ENCODE peak calls at places on chromosomes 12 and 14, in four cellular contexts. T is neuronal stem cell, Z is H1, W is mesenchymal stem cell. C is an unnamed sample.

GRCh38 chr12:3680919-3681594 is 71.9 kb downstream of the CRACR2A start:
- DNase-seq in T (no peak), Z (no peak), W (no peak), C (peak)

GRCh38 chr12:26149963-26150362 is 25.1 kb upstream of the BHLHE41 start:
- DNase-seq in T (no peak), Z (no peak), W (no peak), C (no peak)

GRCh38 chr12:75913502-75914110 is 118.0 kb downstream of the PHLDA1 start:
- DNase-seq in T (no peak), Z (no peak), W (no peak), C (no peak)

GRCh38 chr12:116133149-116133548 is 144.3 kb downstream of the MED13L start:
- DNase-seq in T (no peak), Z (no peak), W (peak), C (peak)

GRCh38 chr14:73188501-73188903 is 48.8 kb upstream of the PAPLN start:
- DNase-seq in T (no peak), Z (no peak), W (peak), C (peak)

GRCh38 chr12:13661005-13661887 is 320.2 kb downstream of the GRIN2B start:
- DNase-seq in T (peak), Z (peak), W (peak), C (peak)

GRCh38 chr12:26632746-26633145 is 200.2 kb downstream of the ITPR2 start:
- DNase-seq in T (no peak), Z (no peak), W (no peak), C (no peak)

GRCh38 chr12:116024769-116025168 is 252.7 kb downstream of the MED13L start:
- DNase-seq in T (no peak), Z (no peak), W (no peak), C (no peak)

GRCh38 chr12:15629108-15629507 is 160.1 kb downstream of the EPS8 start:
- DNase-seq in T (peak), Z (no peak), W (peak), C (peak)

GRCh38 chr12:1373887-1374286 is 220.5 kb downstream of the FBXL14 start:
- DNase-seq in T (no peak), Z (no peak), W (no peak), C (no peak)

GRCh38 chr12:108618079-108618952 is 15.4 kb downstream of the SELPLG start:
- DNase-seq in T (peak), Z (peak), W (peak), C (peak)

GRCh38 chr12:65728913-65729793 is 95.1 kb upstream of the HMGA2 start:
- DNase-seq in T (peak), Z (no peak), W (peak), C (no peak)

GRCh38 chr12:120847392-120848157 is 56.6 kb downstream of the SPPL3 start:
- DNase-seq in T (no peak), Z (no peak), W (no peak), C (peak)

GRCh38 chr14:68774771-68775613 is 17.9 kb downstream of the ZFP36L1 start:
- DNase-seq in T (no peak), Z (no peak), W (peak), C (peak)

GRCh38 chr12:25257590-25258324 is 7.0 kb upstream of the KRAS start:
- DNase-seq in T (no peak), Z (no peak), W (no peak), C (no peak)

GRCh38 chr12:112599871-112600270 is 181.1 kb downstream of the PTPN11 start:
- DNase-seq in T (no peak), Z (no peak), W (no peak), C (peak)

GRCh38 chr12:27434673-27435565 is 11.6 kb upstream of the SMCO2 start:
- DNase-seq in T (no peak), Z (no peak), W (no peak), C (peak)

GRCh38 chr14:53190938-53191337 is 37.8 kb upstream of the DDHD1 start:
- DNase-seq in T (no peak), Z (no peak), W (no peak), C (no peak)

GRCh38 chr12:127355061-127355820 is 911.7 kb upstream of the TMEM132C start:
- DNase-seq in T (no peak), Z (no peak), W (no peak), C (peak)

GRCh38 chr12:49809369-49810158 is 18.6 kb downstream of the NCKAP5L start:
- DNase-seq in T (peak), Z (no peak), W (peak), C (no peak)

GRCh38 chr12:42440608-42441007 is 114.6 kb downstream of the PPHLN1 start:
- DNase-seq in T (no peak), Z (no peak), W (no peak), C (no peak)

GRCh38 chr12:126163984-126164383 is 1098.7 kb downstream of the AACS start:
- DNase-seq in T (no peak), Z (no peak), W (no peak), C (no peak)

GRCh38 chr14:72845675-72846074 is 48.2 kb downstream of the DPF3 start:
- DNase-seq in T (no peak), Z (no peak), W (no peak), C (no peak)

GRCh38 chr12:19739195-19739776 is 300.0 kb downstream of the AEBP2 start:
- DNase-seq in T (peak), Z (no peak), W (peak), C (peak)

GRCh38 chr14:75981426-75981825 is 369 bp downstream of the TGFB3 start:
- DNase-seq in T (peak), Z (no peak), W (no peak), C (no peak)

GRCh38 chr12:88958961-88959360 is 378.7 kb upstream of the KITLG start:
- DNase-seq in T (no peak), Z (no peak), W (no peak), C (no peak)

GRCh38 chr12:45989857-45990467 is 412 bp downstream of the SCAF11 start:
- DNase-seq in T (peak), Z (no peak), W (peak), C (peak)

GRCh38 chr12:99111600-99111999 is 466.5 kb downstream of the APAF1 start:
- DNase-seq in T (no peak), Z (no peak), W (no peak), C (no peak)

GRCh38 chr12:47612953-47613352 is 92.9 kb downstream of the RPAP3 start:
- DNase-seq in T (no peak), Z (no peak), W (no peak), C (no peak)

GRCh38 chr12:54300732-54301427 is at the start of gene NFE2:
- DNase-seq in T (peak), Z (peak), W (peak), C (peak)
- H3K4me3 ChIP-seq in T (no peak), Z (peak), W (peak), C (peak)

GRCh38 chr14:64654072-64654899 is 49.9 kb upstream of the PLEKHG3 start:
- DNase-seq in T (no peak), Z (no peak), W (peak), C (peak)

GRCh38 chr14:64646103-64646502 is 58.1 kb upstream of the PLEKHG3 start:
- DNase-seq in T (no peak), Z (no peak), W (peak), C (no peak)

GRCh38 chr14:64645220-64645891 is 58.9 kb upstream of the PLEKHG3 start:
- DNase-seq in T (peak), Z (peak), W (peak), C (peak)

GRCh38 chr14:64644629-64645028 is 59.6 kb upstream of the PLEKHG3 start:
- DNase-seq in T (no peak), Z (no peak), W (no peak), C (peak)

GRCh38 chr14:64649383-64649998 is 54.7 kb upstream of the PLEKHG3 start:
- DNase-seq in T (no peak), Z (no peak), W (peak), C (no peak)
- H2BK12ac ChIP-seq in T (no peak), Z (peak), W (peak), C (peak)

GRCh38 chr12:32098112-32098511 is 8.5 kb upstream of the BICD1 start:
- DNase-seq in T (no peak), Z (no peak), W (no peak), C (no peak)
- H2BK120ac ChIP-seq in T (no peak), Z (no peak), W (no peak), C (no peak)

DNA sequence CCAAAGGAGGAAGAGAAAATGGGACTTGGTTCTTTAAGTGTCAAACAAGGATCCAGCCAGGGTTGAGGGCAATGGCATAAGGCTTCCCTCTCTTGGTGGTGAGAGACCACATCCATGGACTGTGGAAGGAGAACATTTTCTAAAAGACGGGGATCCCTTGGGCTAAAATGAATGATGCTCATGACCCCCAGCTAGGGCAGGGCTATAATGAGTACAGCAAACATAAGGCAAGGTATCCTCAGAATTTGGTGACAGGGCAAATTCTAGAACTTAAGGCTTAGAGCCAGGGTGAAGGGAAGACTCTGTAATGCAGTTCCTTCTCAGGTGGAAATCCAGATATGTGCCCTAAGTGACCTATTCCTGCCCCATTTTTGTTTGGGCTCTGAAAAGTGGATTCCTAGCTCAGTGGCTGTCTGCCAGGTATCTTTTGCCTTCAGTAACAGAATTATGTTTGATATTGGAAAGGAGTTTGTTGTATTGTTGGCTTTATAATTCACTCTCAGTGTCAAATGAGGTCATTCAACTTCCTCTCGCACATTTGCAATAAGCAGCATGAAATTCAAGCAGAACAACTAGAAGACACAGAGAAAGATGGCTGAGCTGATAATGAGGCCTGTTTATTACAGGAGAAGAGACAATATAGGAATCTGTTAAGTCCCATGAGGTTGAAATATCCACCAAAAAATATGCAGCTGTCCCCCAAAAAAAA is 76.8 kb downstream of the DAD1 start:
- DNase-seq in T (no peak), Z (no peak), W (no peak), C (no peak)
- H3K4me3 ChIP-seq in T (no peak), Z (no peak), W (no peak), C (no peak)

GRCh38 chr12:132391326-132392041 is 62.1 kb upstream of the GALNT9 start:
- DNase-seq in T (no peak), Z (no peak), W (no peak), C (no peak)
- H2BK12ac ChIP-seq in T (no peak), Z (no peak), W (no peak), C (no peak)

GRCh38 chr12:107435072-107435471 is 250.5 kb upstream of the PWP1 start:
- DNase-seq in T (no peak), Z (no peak), W (no peak), C (no peak)

GRCh38 chr12:107436836-107437235 is 248.8 kb upstream of the PWP1 start:
- DNase-seq in T (no peak), Z (no peak), W (no peak), C (no peak)

GRCh38 chr12:107437954-107438353 is 247.6 kb upstream of the PWP1 start:
- DNase-seq in T (no peak), Z (no peak), W (no peak), C (no peak)

GRCh38 chr12:107435520-107435919 is 250.1 kb upstream of the PWP1 start:
- DNase-seq in T (no peak), Z (no peak), W (no peak), C (no peak)

DNA sequence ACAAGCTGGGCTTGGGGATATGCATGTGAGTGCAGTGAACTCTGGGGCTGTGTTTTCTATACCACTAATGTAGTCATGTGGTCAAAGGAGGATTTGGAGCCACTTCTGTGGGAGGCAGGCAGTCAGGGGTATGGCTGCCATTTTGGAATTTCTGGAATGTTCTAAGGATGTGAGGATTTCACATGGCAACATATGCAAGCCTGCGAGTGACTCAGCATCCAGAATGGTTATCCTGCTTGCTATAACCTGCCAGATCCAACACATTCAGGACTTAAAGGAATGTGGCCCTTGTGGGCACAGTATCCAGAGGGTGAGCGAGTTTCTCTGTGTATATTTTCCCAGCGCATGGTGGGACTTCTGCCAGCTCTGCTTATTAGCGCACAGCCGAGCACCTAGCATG is 249.2 kb upstream of the PWP1 start:
- DNase-seq in T (no peak), Z (no peak), W (no peak), C (no peak)
- H2BK120ac ChIP-seq in T (no peak), Z (no peak), W (no peak), C (no peak)

GRCh38 chr14:99659333-99659741 is 14.4 kb downstream of the HHIPL1 start:
- DNase-seq in T (no peak), Z (no peak), W (no peak), C (no peak)
- H3K4me3 ChIP-seq in T (no peak), Z (peak), W (no peak), C (no peak)